ENCODE peak calls at places on chromosomes 13 and 19, in six cellular contexts. X is epithelial cell of esophagus, Q is colonic mucosa, W is A549, K is K562, V is tibial artery. P is an unnamed sample.

GRCh38 chr13:101474419-101474957 is 22.0 kb downstream of the ITGBL1 start:
- DNase-seq in K (no peak), W (no peak), Q (no peak), X (peak), V (peak), P (no peak)

GRCh38 chr13:98792321-98792720 is 39.8 kb upstream of the SLC15A1 start:
- DNase-seq in K (no peak), W (no peak), X (no peak), V (no peak), Q (no peak), P (no peak)

GRCh38 chr13:39787086-39787487 is 131.6 kb downstream of the COG6 start:
- DNase-seq in W (no peak), V (no peak), X (no peak), Q (no peak), K (no peak), P (no peak)

GRCh38 chr13:60121288-60121687 is 42.4 kb downstream of the DIAPH3 start:
- DNase-seq in Q (no peak), X (no peak), W (no peak), V (no peak), K (no peak), P (no peak)

GRCh38 chr19:11986754-11987153 is 21.9 kb downstream of the ZNF763 start:
- DNase-seq in K (no peak), X (no peak), W (no peak), V (no peak), Q (no peak), P (no peak)

GRCh38 chr19:41218615-41219507 is at the start of gene AXL:
- DNase-seq in K (peak), Q (peak), X (peak), W (peak), V (peak), P (peak)

GRCh38 chr19:13055213-13056051 is 47.2 kb downstream of the LYL1 start:
- DNase-seq in Q (no peak), V (peak), K (no peak), W (no peak), X (peak), P (no peak)

GRCh38 chr19:45485301-45486077 is 11.4 kb downstream of the RTN2 start:
- DNase-seq in Q (peak), W (peak), K (peak), V (peak), X (peak), P (peak)

GRCh38 chr19:51570962-51571575 is at the start of gene ZNF175:
- DNase-seq in K (peak), X (peak), V (peak), Q (peak), W (peak), P (peak)

GRCh38 chr19:48959341-48960239 is 4.9 kb downstream of the BAX start:
- DNase-seq in Q (no peak), W (no peak), X (no peak), V (no peak), K (no peak), P (no peak)

GRCh38 chr13:46578590-46578975 is 25.6 kb downstream of the LRCH1 start:
- DNase-seq in X (no peak), W (no peak), K (no peak), Q (no peak), V (no peak), P (no peak)

GRCh38 chr13:73765651-73766384 is 368.4 kb downstream of the KLF12 start:
- DNase-seq in Q (peak), X (peak), W (no peak), V (peak), K (no peak), P (peak)

GRCh38 chr13:48600374-48601364 is 53.1 kb upstream of the CYSLTR2 start:
- DNase-seq in W (no peak), Q (no peak), K (no peak), X (no peak), V (no peak), P (no peak)

GRCh38 chr19:54403054-54403453 is 12.2 kb upstream of the TTYH1 start:
- DNase-seq in X (no peak), V (no peak), Q (no peak), W (no peak), K (no peak), P (no peak)

GRCh38 chr19:37243206-37243632 is 25.2 kb downstream of the ZNF383 start:
- DNase-seq in Q (no peak), K (no peak), W (no peak), V (no peak), X (no peak), P (no peak)

GRCh38 chr19:39251081-39251480 is 2.4 kb upstream of the IFNL4 start:
- DNase-seq in X (no peak), K (no peak), Q (no peak), V (no peak), W (no peak), P (no peak)

GRCh38 chr13:104477256-104477655 is 1411.0 kb upstream of the SLC10A2 start:
- DNase-seq in V (no peak), W (no peak), Q (no peak), X (no peak), K (no peak), P (no peak)

GRCh38 chr13:46666727-46667456 is 113.9 kb downstream of the LRCH1 start:
- DNase-seq in V (no peak), K (no peak), X (no peak), Q (no peak), W (no peak), P (no peak)

GRCh38 chr13:109859898-109860297 is 73.5 kb upstream of the IRS2 start:
- DNase-seq in W (no peak), K (no peak), V (no peak), X (no peak), Q (no peak), P (no peak)

GRCh38 chr13:95154441-95154886 is 146.8 kb downstream of the ABCC4 start:
- DNase-seq in W (no peak), V (no peak), K (no peak), Q (no peak), X (peak), P (no peak)

GRCh38 chr19:12364391-12365093 is 941 bp downstream of the ZNF442 start:
- DNase-seq in Q (peak), X (peak), V (peak), K (peak), W (no peak), P (no peak)

GRCh38 chr19:52734340-52734892 is 428 bp downstream of the ZNF611 start:
- DNase-seq in W (no peak), K (peak), X (peak), Q (no peak), V (no peak), P (peak)

GRCh38 chr19:17716309-17716929 is 2.9 kb upstream of the MAP1S start:
- DNase-seq in W (no peak), K (peak), X (no peak), V (no peak), Q (no peak), P (no peak)
- TF ChIP-seq CTCF in W (no peak), K (peak), X (no peak), V (no peak), Q (no peak), P (no peak)

GRCh38 chr19:3851254-3852176 is 17.3 kb downstream of the ZFR2 start:
- DNase-seq in Q (no peak), K (no peak), W (no peak), V (no peak), X (no peak), P (no peak)

GRCh38 chr19:3852177-3852511 is 16.7 kb downstream of the ZFR2 start:
- DNase-seq in X (no peak), W (no peak), V (no peak), Q (no peak), K (no peak), P (no peak)

GRCh38 chr19:3850320-3850972 is 18.4 kb downstream of the ZFR2 start:
- DNase-seq in W (no peak), K (no peak), V (no peak), X (no peak), Q (no peak), P (no peak)

GRCh38 chr19:3855321-3855720 is 13.5 kb downstream of the ZFR2 start:
- DNase-seq in W (no peak), Q (peak), X (no peak), V (no peak), K (no peak), P (no peak)

GRCh38 chr19:3852614-3853254 is 16.1 kb downstream of the ZFR2 start:
- DNase-seq in V (no peak), K (no peak), W (peak), X (peak), Q (peak), P (no peak)
- TF ChIP-seq CTCF in V (peak), K (peak), W (no peak), X (peak), Q (no peak), P (no peak)

DNA sequence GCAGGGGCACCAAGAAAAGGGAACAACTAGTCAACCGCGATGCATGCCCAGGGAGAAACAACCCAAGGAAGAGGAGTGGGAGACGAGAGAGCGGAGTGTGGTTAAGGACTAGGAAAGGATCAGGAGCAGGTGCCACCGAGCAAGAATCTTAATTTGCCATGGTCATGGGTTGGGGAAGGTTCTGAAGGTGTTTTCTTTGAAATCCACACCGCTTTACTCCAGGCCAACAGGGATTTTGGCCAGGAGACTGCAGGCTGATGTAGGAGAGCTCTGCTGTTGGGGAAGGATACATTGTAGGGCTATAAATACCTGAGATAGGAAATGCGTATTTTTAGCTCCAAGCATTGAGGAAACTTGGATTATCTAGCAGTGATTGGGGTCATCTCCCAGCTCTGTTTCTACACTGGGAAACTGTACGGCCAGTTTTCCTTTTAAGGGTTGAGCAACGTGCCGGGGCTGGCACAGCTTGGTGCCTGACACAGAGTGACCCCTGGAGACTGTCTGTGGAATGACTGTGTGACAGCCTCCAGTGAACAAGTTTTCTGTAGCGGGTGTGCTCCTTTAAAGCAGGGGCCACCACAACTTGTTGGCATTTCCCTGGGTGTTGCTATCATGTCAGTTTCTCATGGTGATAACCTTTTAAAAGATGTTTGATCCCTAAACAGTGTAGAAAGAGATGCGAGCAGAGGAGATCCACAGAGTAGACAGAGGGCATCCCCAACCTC is 34.2 kb downstream of the ZNF536 start:
- DNase-seq in W (peak), K (no peak), X (no peak), V (no peak), Q (no peak), P (peak)
- TF ChIP-seq CTCF in W (peak), K (peak), X (no peak), V (no peak), Q (peak), P (peak)

GRCh38 chr13:88978607-88979006 is 1307.4 kb downstream of the SLITRK5 start:
- DNase-seq in X (no peak), W (no peak), K (no peak), V (no peak), Q (no peak), P (no peak)

DNA sequence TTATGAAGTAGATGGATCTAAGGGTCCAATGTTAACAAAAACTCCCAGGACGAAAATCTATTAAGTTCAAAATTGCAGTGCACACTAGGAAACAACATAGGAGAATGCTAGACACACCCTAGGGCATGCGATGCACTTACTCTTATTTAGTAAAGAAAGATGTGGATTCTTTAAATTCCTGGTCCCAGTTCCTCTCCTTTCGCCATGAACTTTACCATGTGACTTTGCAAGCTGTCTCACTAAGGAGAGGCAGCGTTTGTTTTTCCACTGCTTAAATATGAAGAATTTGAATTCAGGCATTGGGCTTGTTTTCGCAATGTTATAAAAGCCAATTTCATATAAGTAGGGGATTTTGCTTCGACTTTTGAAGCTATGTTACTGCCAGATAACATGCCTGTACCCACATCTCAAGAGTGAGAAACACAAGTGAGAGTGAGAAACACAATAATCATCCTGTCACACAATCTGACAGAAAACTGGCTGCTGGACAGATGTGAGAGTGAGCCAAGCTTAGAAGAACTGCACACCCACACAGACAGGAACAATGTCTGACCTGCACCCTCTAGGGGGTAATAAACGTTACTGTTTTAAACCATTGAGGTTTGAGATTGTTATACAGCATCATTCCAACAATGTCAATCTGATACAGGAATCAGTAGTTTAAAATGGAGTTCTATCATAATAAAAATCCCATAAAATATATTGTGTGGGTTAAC is 1308.5 kb downstream of the SLITRK5 start:
- DNase-seq in K (no peak), W (no peak), X (peak), Q (no peak), V (no peak), P (no peak)
- TF ChIP-seq CTCF in K (no peak), W (no peak), X (peak), Q (no peak), V (no peak), P (no peak)

GRCh38 chr19:35744688-35745327 is 410 bp downstream of the U2AF1L4 start:
- DNase-seq in W (peak), X (peak), V (peak), Q (peak), K (peak), P (peak)
- TF ChIP-seq CTCF in W (peak), X (peak), V (peak), Q (no peak), K (peak), P (peak)

DNA sequence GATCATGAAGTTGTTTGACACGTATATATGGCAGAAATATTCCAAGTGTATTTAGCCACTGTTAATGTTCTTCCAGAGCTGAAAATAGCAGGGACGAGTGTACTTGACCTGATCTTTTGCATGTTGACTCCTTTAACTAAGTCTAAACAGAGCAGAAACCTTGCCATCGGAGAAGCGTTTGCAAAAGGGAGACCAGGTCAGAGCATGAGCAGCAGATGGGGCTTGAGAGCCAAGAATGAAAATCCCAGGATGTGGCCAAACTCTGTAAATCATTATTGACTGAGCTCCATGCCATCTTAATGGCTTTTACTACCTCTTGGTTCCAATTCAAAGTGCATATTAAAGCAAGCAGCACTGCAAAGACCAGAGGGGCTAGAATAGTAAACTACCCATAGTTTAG is 55.5 kb downstream of the FAM216B start:
- DNase-seq in X (peak), V (no peak), K (no peak), Q (no peak), W (peak), P (no peak)
- TF ChIP-seq CTCF in X (peak), V (no peak), K (no peak), Q (no peak), W (no peak), P (no peak)